ENCODE peak calls at places on chromosomes 2 and 18, in nine cellular contexts. J, U, W, P, L, E, K, I and A are unnamed samples. For H3K9me3, the result is how much of the 10 kb centered on the place peaks cover.

GRCh38 chr2:120703330-120703994 is 32.2 kb upstream of the GLI2 start:
- DNase-seq in J (no peak), U (no peak), W (no peak), P (no peak), L (peak), E (peak), K (no peak), I (no peak), A (no peak)

GRCh38 chr2:105406221-105406620 is 7.4 kb upstream of the FHL2 start:
- DNase-seq in J (peak), U (no peak), W (peak), P (no peak), L (peak), E (no peak), K (no peak), I (no peak), A (peak)

GRCh38 chr2:202669841-202670240 is 35.1 kb downstream of the FAM117B start:
- DNase-seq in J (no peak), U (no peak), W (no peak), P (no peak), L (no peak), E (no peak), K (no peak), I (no peak), A (no peak)

GRCh38 chr18:77899972-77900754 is 650.5 kb downstream of the GALR1 start:
- DNase-seq in J (peak), U (peak), W (peak), P (peak), L (no peak), E (no peak), K (peak), I (peak), A (peak)

GRCh38 chr2:119692954-119693353 is 14.0 kb downstream of the TMEM177 start:
- DNase-seq in J (no peak), U (no peak), W (no peak), P (no peak), L (no peak), E (no peak), K (no peak), I (no peak), A (no peak)

GRCh38 chr2:173966274-173967098 is 1.3 kb upstream of the SP3 start:
- DNase-seq in J (no peak), U (no peak), W (no peak), P (no peak), L (no peak), E (no peak), K (no peak), I (no peak), A (no peak)

GRCh38 chr2:10240161-10240681 is 62.5 kb upstream of the HPCAL1 start:
- DNase-seq in J (no peak), U (no peak), W (no peak), P (no peak), L (no peak), E (no peak), K (no peak), I (no peak), A (no peak)

GRCh38 chr18:3590096-3590655 is 140.2 kb downstream of the TGIF1 start:
- DNase-seq in J (no peak), U (no peak), W (no peak), P (no peak), L (no peak), E (no peak), K (no peak), I (no peak), A (no peak)

GRCh38 chr2:160920791-160921303 is 239.4 kb upstream of the TANK start:
- DNase-seq in J (no peak), U (no peak), W (peak), P (no peak), L (peak), E (no peak), K (no peak), I (no peak), A (no peak)

GRCh38 chr18:77052656-77053309 is 79.8 kb downstream of the MBP start:
- DNase-seq in J (no peak), U (no peak), W (peak), P (no peak), L (no peak), E (no peak), K (no peak), I (peak), A (peak)

GRCh38 chr2:177295479-177295878 is 31.0 kb upstream of the NFE2L2 start:
- DNase-seq in J (no peak), U (no peak), W (no peak), P (no peak), L (peak), E (no peak), K (no peak), I (no peak), A (no peak)

DNA sequence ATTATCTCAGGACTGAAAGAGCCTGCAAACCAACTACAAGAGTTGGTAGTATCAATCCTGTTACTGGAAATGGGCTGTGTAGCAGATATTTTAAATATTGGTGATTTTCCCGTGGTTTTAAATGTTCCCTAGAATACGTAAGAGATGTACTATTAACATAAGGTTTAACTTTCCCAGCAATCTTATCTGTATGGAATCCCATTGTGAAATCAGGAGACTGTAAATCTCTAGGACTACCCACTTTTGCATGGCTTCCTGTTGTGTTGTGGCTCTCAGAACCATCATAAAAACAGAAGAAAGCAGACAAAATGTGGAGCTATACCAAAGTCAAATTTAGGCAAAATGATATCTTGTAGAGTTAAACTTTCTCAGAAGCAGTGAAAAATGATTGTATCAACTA is 641.5 kb upstream of the SETBP1 start:
- DNase-seq in J (no peak), U (no peak), W (no peak), P (no peak), L (no peak), E (no peak), K (no peak), I (no peak), A (no peak)
- H3K9me3 ChIP-seq in J (under half), U (under half), W (under half), P (under half), L (under half), E (under half), K (under half), I (under half), A (under half)

DNA sequence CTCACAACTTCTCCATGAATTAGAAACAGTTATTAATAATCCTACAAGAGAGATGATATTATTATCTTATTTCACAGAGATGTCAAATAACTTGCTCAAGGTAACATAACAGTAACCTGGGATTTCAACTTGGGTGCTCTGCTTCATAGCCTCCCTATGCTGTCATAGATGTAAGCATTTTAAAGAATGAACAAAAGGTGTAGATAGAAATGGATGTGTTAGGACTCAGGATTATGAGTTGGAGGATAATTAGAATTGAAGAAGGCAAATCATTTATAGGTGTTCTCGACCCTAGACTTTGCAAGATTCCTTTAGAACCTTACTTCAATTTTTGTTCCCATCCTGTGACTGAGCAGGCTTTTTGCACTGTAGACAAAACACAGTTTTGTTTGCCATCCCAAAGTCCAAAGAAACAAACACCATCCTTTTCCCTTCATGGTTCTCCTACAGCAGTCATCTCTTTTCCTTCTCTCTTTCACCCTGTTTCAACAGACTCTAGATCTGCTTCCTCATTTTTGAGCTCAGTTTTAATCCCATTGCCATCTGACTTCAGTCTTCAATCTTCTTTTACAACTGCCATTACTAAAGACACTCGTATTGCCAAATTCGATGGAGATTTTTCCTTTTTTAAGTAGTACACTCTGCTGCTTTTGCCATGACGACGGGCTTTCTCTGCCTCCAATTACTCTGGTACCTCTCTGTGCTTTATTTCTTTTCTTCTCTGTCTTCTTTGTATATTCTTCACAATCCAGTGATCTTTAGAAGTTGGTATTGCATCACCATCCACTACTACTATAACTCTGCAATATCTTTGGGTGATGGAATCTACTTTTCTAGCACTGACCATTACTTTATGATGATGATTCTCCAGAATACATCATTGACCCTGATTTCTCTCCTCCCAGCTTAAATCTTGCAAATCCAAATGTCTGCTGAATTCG is 4.5 kb downstream of the HNMT start:
- DNase-seq in J (no peak), U (no peak), W (no peak), P (no peak), L (no peak), E (no peak), K (no peak), I (no peak), A (no peak)
- TF ChIP-seq POLR2A in J (no peak), U (no peak), W (no peak), P (no peak), L (no peak), E (no peak), K (no peak), I (peak), A (no peak)

GRCh38 chr18:7646174-7646886 is 79.2 kb downstream of the PTPRM start:
- DNase-seq in J (no peak), U (no peak), W (no peak), P (no peak), L (no peak), E (no peak), K (no peak), I (no peak), A (no peak)
- H3K27ac ChIP-seq in J (no peak), U (no peak), W (no peak), P (no peak), L (no peak), E (no peak), K (no peak), I (no peak), A (no peak)

GRCh38 chr2:81334046-81334445 is 1029.5 kb upstream of the LRRTM1 start:
- DNase-seq in J (no peak), U (no peak), W (no peak), P (no peak), L (no peak), E (no peak), K (no peak), I (no peak), A (no peak)
- H3K9me3 ChIP-seq in J (under half), U (under half), W (under half), P (under half), L (under half), E (under half), K (under half), I (under half), A (under half)

GRCh38 chr2:231717281-231718180 is 9.2 kb downstream of the PTMA start:
- DNase-seq in J (peak), U (no peak), W (peak), P (no peak), L (peak), E (peak), K (no peak), I (peak), A (peak)
- TF ChIP-seq POLR2A in J (no peak), U (no peak), W (no peak), P (no peak), L (no peak), E (no peak), K (no peak), I (peak), A (no peak)

GRCh38 chr2:28976584-28976983 is 4.5 kb upstream of the TOGARAM2 start:
- DNase-seq in J (no peak), U (no peak), W (no peak), P (no peak), L (peak), E (no peak), K (no peak), I (no peak), A (no peak)
- H3K27ac ChIP-seq in J (no peak), U (no peak), W (peak), P (no peak), L (no peak), E (no peak), K (no peak), I (no peak), A (no peak)

GRCh38 chr2:239737144-239737463 is 288.0 kb downstream of the NDUFA10 start:
- DNase-seq in J (no peak), U (no peak), W (no peak), P (no peak), L (no peak), E (no peak), K (no peak), I (no peak), A (no peak)
- H3K9me3 ChIP-seq in J (under half), U (under half), W (under half), P (under half), L (under half), E (under half), K (under half), I (under half), A (under half)

GRCh38 chr2:73071452-73072399 is at the start of gene SFXN5:
- DNase-seq in J (peak), U (peak), W (peak), P (peak), L (peak), E (peak), K (peak), I (peak), A (peak)
- TF ChIP-seq POLR2A in J (peak), U (peak), W (no peak), P (no peak), L (peak), E (peak), K (peak), I (peak), A (peak)

GRCh38 chr2:38170098-38170497 is 94.1 kb upstream of the CYP1B1 start:
- DNase-seq in J (no peak), U (no peak), W (no peak), P (no peak), L (peak), E (no peak), K (no peak), I (no peak), A (no peak)

GRCh38 chr2:38167968-38168350 is 92.0 kb upstream of the CYP1B1 start:
- DNase-seq in J (no peak), U (no peak), W (no peak), P (no peak), L (no peak), E (no peak), K (no peak), I (no peak), A (no peak)

GRCh38 chr2:38170733-38171132 is 94.8 kb upstream of the CYP1B1 start:
- DNase-seq in J (no peak), U (no peak), W (no peak), P (no peak), L (no peak), E (no peak), K (no peak), I (no peak), A (no peak)

GRCh38 chr2:38171208-38171858 is 95.4 kb upstream of the CYP1B1 start:
- DNase-seq in J (no peak), U (no peak), W (no peak), P (no peak), L (no peak), E (no peak), K (no peak), I (no peak), A (no peak)

GRCh38 chr2:38168710-38169480 is 92.9 kb upstream of the CYP1B1 start:
- DNase-seq in J (no peak), U (no peak), W (no peak), P (no peak), L (peak), E (no peak), K (no peak), I (no peak), A (no peak)
- H3K27ac ChIP-seq in J (no peak), U (no peak), W (no peak), P (peak), L (no peak), E (no peak), K (no peak), I (no peak), A (peak)